ENCODE peak calls at places on chromosome 6, in ten cellular contexts. H, I, M, C, F, R, O, L, T and D are unnamed samples.

GRCh38 chr6:82083646-82084045 is 163.9 kb downstream of the IBTK start:
- DNase-seq in H (no peak), I (no peak), M (no peak), C (no peak), F (no peak), R (no peak), O (no peak), L (no peak), T (no peak), D (peak; percentile 13)

GRCh38 chr6:90294989-90295853 is 1.4 kb downstream of the BACH2 start:
- DNase-seq in H (peak; percentile 56), I (peak; percentile 66), M (peak; percentile 83), C (peak; percentile 37), F (peak; percentile 78), R (peak; percentile 47), O (peak; percentile 35), L (peak; percentile 28), T (peak; percentile 39), D (peak; percentile 24)

GRCh38 chr6:170437719-170438401 is 115.2 kb downstream of the PSMB1 start:
- DNase-seq in H (no peak), I (no peak), M (peak; percentile 9), C (no peak), F (no peak), R (no peak), O (no peak), L (no peak), T (no peak), D (no peak)

GRCh38 chr6:119470893-119471542 is 121.5 kb upstream of the MAN1A1 start:
- DNase-seq in H (no peak), I (no peak), M (no peak), C (no peak), F (no peak), R (no peak), O (no peak), L (no peak), T (no peak), D (no peak)

GRCh38 chr6:72413884-72414283 is 208.0 kb upstream of the KCNQ5 start:
- DNase-seq in H (no peak), I (no peak), M (no peak), C (no peak), F (no peak), R (no peak), O (no peak), L (no peak), T (no peak), D (no peak)

GRCh38 chr6:90478789-90479602 is 107.9 kb downstream of the MAP3K7 start:
- DNase-seq in H (peak; percentile 76), I (peak; percentile 87), M (peak; percentile 80), C (peak; percentile 61), F (peak; percentile 85), R (peak; percentile 86), O (peak; percentile 70), L (peak; percentile 83), T (peak; percentile 85), D (peak; percentile 93)

GRCh38 chr6:12751694-12752304 is 35.2 kb downstream of the PHACTR1 start:
- DNase-seq in H (no peak), I (peak; percentile 42), M (peak; percentile 47), C (peak; percentile 53), F (no peak), R (no peak), O (no peak), L (peak; percentile 27), T (no peak), D (peak; percentile 63)

GRCh38 chr6:73452107-73452461 is at the start of gene CGAS:
- DNase-seq in H (peak; percentile 67), I (peak; percentile 76), M (peak; percentile 77), C (peak; percentile 81), F (peak; percentile 56), R (peak; percentile 19), O (peak; percentile 3), L (peak; percentile 85), T (no peak), D (peak; percentile 87)

GRCh38 chr6:150072201-150072600 is 3.3 kb upstream of the ULBP3 start:
- DNase-seq in H (no peak), I (peak; percentile 42), M (no peak), C (no peak), F (no peak), R (no peak), O (no peak), L (peak; percentile 93), T (no peak), D (peak; percentile 63)